ENCODE peak calls at places on chromosomes 6 and 20, in five cellular contexts. T is astrocyte of the cerebellum, P is epithelial cell of esophagus, L is cardiac fibroblast, C is HepG2. Q is an unnamed sample.

GRCh38 chr6:13076575-13076974 is 251.8 kb downstream of the TBC1D7 start:
- DNase-seq in T (no peak), P (no peak), L (no peak), C (no peak), Q (no peak)

GRCh38 chr6:161434331-161434730 is 160.5 kb upstream of the AGPAT4 start:
- DNase-seq in L (peak), C (no peak), P (peak), T (no peak), Q (no peak)

GRCh38 chr6:92979281-92979680 is 440.1 kb downstream of the EPHA7 start:
- DNase-seq in P (no peak), C (no peak), L (peak), T (no peak), Q (no peak)

GRCh38 chr6:138765896-138766487 is 7.6 kb upstream of the CCDC28A start:
- DNase-seq in T (peak), C (peak), L (peak), P (peak), Q (no peak)

GRCh38 chr6:4125933-4126864 is 9.2 kb downstream of the ECI2 start:
- DNase-seq in L (peak), P (peak), C (peak), T (peak), Q (no peak)

GRCh38 chr6:71524201-71524600 is 235.6 kb downstream of the OGFRL1 start:
- DNase-seq in L (no peak), P (no peak), C (no peak), T (peak), Q (no peak)

GRCh38 chr20:47676219-47676721 is 109.0 kb downstream of the SULF2 start:
- DNase-seq in C (peak), L (no peak), P (no peak), T (no peak), Q (no peak)

GRCh38 chr20:13338097-13338661 is 117.1 kb downstream of the ISM1 start:
- DNase-seq in L (no peak), P (no peak), C (no peak), T (no peak), Q (no peak)

GRCh38 chr6:111604259-111605099 is 1.2 kb downstream of the TRAF3IP2 start:
- DNase-seq in L (peak), P (peak), C (no peak), T (no peak), Q (peak)

GRCh38 chr6:2708456-2708855 is 42.3 kb downstream of the MYLK4 start:
- DNase-seq in C (no peak), T (no peak), L (peak), P (no peak), Q (no peak)

GRCh38 chr6:37698264-37699137 is 818 bp upstream of the MDGA1 start:
- DNase-seq in P (peak), T (no peak), C (no peak), L (peak), Q (no peak)

GRCh38 chr6:48111575-48111974 is 578 bp upstream of the PTCHD4 start:
- DNase-seq in P (peak), T (no peak), C (no peak), L (no peak), Q (no peak)

GRCh38 chr6:27332692-27333641 is 20.9 kb upstream of the POM121L2 start:
- DNase-seq in T (no peak), C (peak), P (peak), L (peak), Q (no peak)

GRCh38 chr20:21981607-21982344 is 276.3 kb downstream of the PAX1 start:
- DNase-seq in T (no peak), P (no peak), C (peak), L (no peak), Q (no peak)

GRCh38 chr6:15907914-15908518 is 220.9 kb upstream of the MYLIP start:
- DNase-seq in P (peak), L (no peak), T (no peak), C (no peak), Q (no peak)

GRCh38 chr6:52497652-52498408 is 77.7 kb downstream of the EFHC1 start:
- DNase-seq in T (no peak), P (no peak), C (no peak), L (no peak), Q (no peak)

GRCh38 chr6:169556758-169557505 is 144.9 kb downstream of the WDR27 start:
- DNase-seq in L (no peak), P (no peak), T (no peak), C (no peak), Q (no peak)

GRCh38 chr20:33673411-33674293 is 576 bp downstream of the NECAB3 start:
- DNase-seq in C (no peak), T (no peak), L (no peak), P (no peak), Q (no peak)

GRCh38 chr6:3518356-3518841 is 61.5 kb upstream of the SLC22A23 start:
- DNase-seq in T (peak), C (peak), L (peak), P (peak), Q (no peak)

GRCh38 chr6:166253277-166254229 is 54.6 kb downstream of the PRR18 start:
- DNase-seq in T (no peak), P (no peak), L (peak), C (no peak), Q (no peak)

GRCh38 chr6:51528556-51528955 is 558.9 kb downstream of the PKHD1 start:
- DNase-seq in C (no peak), T (no peak), P (peak), L (no peak), Q (no peak)

GRCh38 chr6:161011509-161012480 is 20.2 kb downstream of the MAP3K4 start:
- DNase-seq in L (peak), C (no peak), P (peak), T (no peak), Q (no peak)

GRCh38 chr6:168865-169455 is 123.3 kb upstream of the DUSP22 start:
- DNase-seq in P (peak), C (peak), L (peak), T (peak), Q (no peak)

GRCh38 chr6:134532694-134533624 is 215.0 kb upstream of the SGK1 start:
- DNase-seq in C (no peak), P (no peak), T (no peak), L (no peak), Q (no peak)

GRCh38 chr6:109174911-109175310 is 79.6 kb downstream of the CEP57L1 start:
- DNase-seq in C (no peak), T (peak), L (no peak), P (no peak), Q (no peak)

GRCh38 chr6:150977276-150977675 is 111.8 kb downstream of the MTHFD1L start:
- DNase-seq in P (no peak), L (no peak), C (no peak), T (no peak), Q (no peak)

GRCh38 chr6:81241126-81241525 is 511.4 kb downstream of the TENT5A start:
- DNase-seq in L (no peak), T (no peak), C (no peak), P (no peak), Q (no peak)

GRCh38 chr6:81242634-81243033 is 509.8 kb downstream of the TENT5A start:
- DNase-seq in T (no peak), L (no peak), C (no peak), P (no peak), Q (no peak)

GRCh38 chr6:81238390-81238789 is 514.1 kb downstream of the TENT5A start:
- DNase-seq in L (no peak), T (no peak), P (no peak), C (no peak), Q (no peak)

GRCh38 chr6:81246200-81246599 is 506.3 kb downstream of the TENT5A start:
- DNase-seq in L (no peak), C (no peak), P (no peak), T (no peak), Q (no peak)

DNA sequence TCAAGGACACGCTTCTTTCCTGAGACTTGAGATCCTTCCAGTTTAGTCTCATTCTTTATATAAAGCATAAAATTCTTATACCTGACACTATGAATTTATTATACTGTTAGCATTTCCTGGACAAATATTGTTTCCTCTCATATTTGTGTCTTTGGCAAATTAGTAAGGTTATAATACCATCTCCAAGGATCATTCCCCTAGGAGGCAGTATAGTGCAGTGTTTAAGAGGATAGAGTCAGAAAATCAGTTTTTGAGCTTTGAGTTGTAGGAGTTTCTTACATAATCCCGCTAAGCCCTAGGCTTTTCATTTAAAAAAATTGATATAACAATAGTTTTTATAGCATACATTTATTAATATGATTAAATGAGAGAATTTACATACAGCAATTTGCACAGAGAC is 510.8 kb downstream of the TENT5A start:
- DNase-seq in P (peak), C (peak), T (peak), L (peak), Q (no peak)
- TF ChIP-seq CTCF in P (peak), C (peak), T (no peak), L (peak), Q (no peak)

GRCh38 chr6:157126183-157127098 is 196.9 kb downstream of the TMEM242 start:
- DNase-seq in T (no peak), L (no peak), P (peak), C (no peak), Q (peak)
- H3K4me3 ChIP-seq in T (no peak), L (no peak), P (no peak), C (no peak), Q (no peak)

GRCh38 chr20:10611357-10611756 is 62.4 kb downstream of the JAG1 start:
- DNase-seq in L (peak), C (peak), T (no peak), P (peak), Q (no peak)
- TF ChIP-seq CTCF in L (peak), C (peak), T (peak), P (peak), Q (no peak)

DNA sequence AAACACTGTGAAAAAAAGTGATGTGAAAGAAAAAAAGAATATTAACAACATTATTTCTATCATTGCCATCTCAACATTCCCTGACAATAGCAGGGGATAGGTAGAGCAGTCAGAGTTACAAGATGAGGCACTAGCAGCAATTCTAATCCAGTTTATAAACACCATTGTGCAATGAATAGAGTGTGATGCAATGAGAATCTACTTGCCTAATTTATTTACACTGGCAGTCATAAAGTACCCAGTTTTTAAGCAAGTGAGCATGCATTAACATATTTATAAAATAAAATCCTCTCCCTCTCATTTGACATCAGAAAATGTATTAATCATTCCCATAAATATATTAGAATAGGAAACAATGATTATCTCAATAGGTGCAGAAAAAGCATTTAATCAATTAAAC is 2.5 kb upstream of the MANEA start:
- DNase-seq in C (peak), L (peak), T (no peak), P (peak), Q (no peak)
- H3K4me3 ChIP-seq in C (no peak), L (no peak), T (no peak), P (no peak), Q (peak)

GRCh38 chr20:4247898-4248858 is 232.8 kb upstream of the RNF24 start:
- DNase-seq in L (no peak), T (no peak), P (no peak), C (no peak), Q (no peak)
- TF ChIP-seq CTCF in L (no peak), T (no peak), P (no peak), C (no peak), Q (no peak)

GRCh38 chr20:41074441-41074840 is 45.8 kb downstream of the TOP1 start:
- DNase-seq in C (no peak), P (no peak), L (no peak), T (no peak), Q (no peak)
- H3K4me3 ChIP-seq in C (no peak), P (no peak), L (no peak), T (no peak), Q (no peak)